ENCODE peak calls at places on chromosomes 16 and 17, in seven cellular contexts. One of them, this sample, is unnamed.
A peak's percentile ranks its signal among the peaks of the same experiment; 100 is the strongest.

GRCh38 chr17:39094607-39095308 is 56.7 kb downstream of the PLXDC1 start:
- DNase-seq in AG04450: no peak
- DNase-seq in activated CD4-positive, alpha-beta T cell treated with anti-CD3 and anti-CD28 coated beads, Interleukin-2, amount 50 U/mL, for 1 hour: peak; percentile 22
- DNase-seq in progenitor cell of endocrine pancreas: no peak
- DNase-seq in EL: no peak
- DNase-seq in neural progenitor cell: no peak
- DNase-seq in kidney: peak; percentile 80
- DNase-seq in this sample: no peak

GRCh38 chr17:33038740-33039139 is 47.1 kb downstream of the SPACA3 start:
- DNase-seq in AG04450: no peak
- DNase-seq in activated CD4-positive, alpha-beta T cell treated with anti-CD3 and anti-CD28 coated beads, Interleukin-2, amount 50 U/mL, for 1 hour: no peak
- DNase-seq in progenitor cell of endocrine pancreas: peak; percentile 60
- DNase-seq in EL: peak; percentile 39
- DNase-seq in neural progenitor cell: peak; percentile 85
- DNase-seq in kidney: no peak
- DNase-seq in this sample: no peak

GRCh38 chr16:23274968-23275367 is 27.1 kb upstream of the SCNN1B start:
- DNase-seq in AG04450: no peak
- DNase-seq in activated CD4-positive, alpha-beta T cell treated with anti-CD3 and anti-CD28 coated beads, Interleukin-2, amount 50 U/mL, for 1 hour: no peak
- DNase-seq in progenitor cell of endocrine pancreas: no peak
- DNase-seq in EL: no peak
- DNase-seq in neural progenitor cell: peak; percentile 19
- DNase-seq in kidney: no peak
- DNase-seq in this sample: no peak

GRCh38 chr17:7004398-7005253 is 7.8 kb upstream of the RNASEK start:
- DNase-seq in AG04450: no peak
- DNase-seq in activated CD4-positive, alpha-beta T cell treated with anti-CD3 and anti-CD28 coated beads, Interleukin-2, amount 50 U/mL, for 1 hour: no peak
- DNase-seq in progenitor cell of endocrine pancreas: no peak
- DNase-seq in EL: peak; percentile 65
- DNase-seq in neural progenitor cell: peak; percentile 78
- DNase-seq in kidney: no peak
- DNase-seq in this sample: no peak

GRCh38 chr16:51408357-51408756 is 257.3 kb upstream of the SALL1 start:
- DNase-seq in AG04450: no peak
- DNase-seq in activated CD4-positive, alpha-beta T cell treated with anti-CD3 and anti-CD28 coated beads, Interleukin-2, amount 50 U/mL, for 1 hour: no peak
- DNase-seq in progenitor cell of endocrine pancreas: no peak
- DNase-seq in EL: peak; percentile 31
- DNase-seq in neural progenitor cell: no peak
- DNase-seq in kidney: no peak
- DNase-seq in this sample: no peak

GRCh38 chr17:1865252-1866037 is 35.6 kb downstream of the RPA1 start:
- DNase-seq in AG04450: no peak
- DNase-seq in activated CD4-positive, alpha-beta T cell treated with anti-CD3 and anti-CD28 coated beads, Interleukin-2, amount 50 U/mL, for 1 hour: peak; percentile 47
- DNase-seq in progenitor cell of endocrine pancreas: no peak
- DNase-seq in EL: peak; percentile 41
- DNase-seq in neural progenitor cell: no peak
- DNase-seq in kidney: no peak
- DNase-seq in this sample: peak; percentile 46

GRCh38 chr17:8359769-8360168 is 16.7 kb downstream of the KRABD2 start:
- DNase-seq in AG04450: peak; percentile 81
- DNase-seq in activated CD4-positive, alpha-beta T cell treated with anti-CD3 and anti-CD28 coated beads, Interleukin-2, amount 50 U/mL, for 1 hour: no peak
- DNase-seq in progenitor cell of endocrine pancreas: no peak
- DNase-seq in EL: peak; percentile 83
- DNase-seq in neural progenitor cell: no peak
- DNase-seq in kidney: no peak
- DNase-seq in this sample: no peak

GRCh38 chr16:53504161-53504663 is 1.2 kb upstream of the AKTIP start:
- DNase-seq in AG04450: no peak
- DNase-seq in activated CD4-positive, alpha-beta T cell treated with anti-CD3 and anti-CD28 coated beads, Interleukin-2, amount 50 U/mL, for 1 hour: peak; percentile 28
- DNase-seq in progenitor cell of endocrine pancreas: peak; percentile 23
- DNase-seq in EL: peak; percentile 48
- DNase-seq in neural progenitor cell: peak; percentile 42
- DNase-seq in kidney: peak; percentile 89
- DNase-seq in this sample: peak; percentile 36

GRCh38 chr16:15434425-15435215 is at the start of gene BMERB1:
- DNase-seq in AG04450: no peak
- DNase-seq in activated CD4-positive, alpha-beta T cell treated with anti-CD3 and anti-CD28 coated beads, Interleukin-2, amount 50 U/mL, for 1 hour: peak; percentile 36
- DNase-seq in progenitor cell of endocrine pancreas: peak; percentile 45
- DNase-seq in EL: peak; percentile 68
- DNase-seq in neural progenitor cell: peak; percentile 92
- DNase-seq in kidney: peak; percentile 90
- DNase-seq in this sample: peak; percentile 59

GRCh38 chr16:49427771-49428170 is 54.2 kb downstream of the C16orf78 start:
- DNase-seq in AG04450: no peak
- DNase-seq in activated CD4-positive, alpha-beta T cell treated with anti-CD3 and anti-CD28 coated beads, Interleukin-2, amount 50 U/mL, for 1 hour: no peak
- DNase-seq in progenitor cell of endocrine pancreas: no peak
- DNase-seq in EL: no peak
- DNase-seq in neural progenitor cell: no peak
- DNase-seq in kidney: no peak
- DNase-seq in this sample: no peak

GRCh38 chr17:75535119-75535537 is 9.6 kb downstream of the LLGL2 start:
- DNase-seq in AG04450: no peak
- DNase-seq in activated CD4-positive, alpha-beta T cell treated with anti-CD3 and anti-CD28 coated beads, Interleukin-2, amount 50 U/mL, for 1 hour: peak; percentile 35
- DNase-seq in progenitor cell of endocrine pancreas: peak; percentile 52
- DNase-seq in EL: no peak
- DNase-seq in neural progenitor cell: peak; percentile 31
- DNase-seq in kidney: no peak
- DNase-seq in this sample: peak; percentile 53

GRCh38 chr16:57565461-57565860 is 23.0 kb downstream of the ADGRG5 start:
- DNase-seq in AG04450: no peak
- DNase-seq in activated CD4-positive, alpha-beta T cell treated with anti-CD3 and anti-CD28 coated beads, Interleukin-2, amount 50 U/mL, for 1 hour: no peak
- DNase-seq in progenitor cell of endocrine pancreas: no peak
- DNase-seq in EL: no peak
- DNase-seq in neural progenitor cell: no peak
- DNase-seq in kidney: no peak
- DNase-seq in this sample: no peak

GRCh38 chr17:14316131-14316854 is 15.4 kb downstream of the HS3ST3B1 start:
- DNase-seq in AG04450: no peak
- DNase-seq in activated CD4-positive, alpha-beta T cell treated with anti-CD3 and anti-CD28 coated beads, Interleukin-2, amount 50 U/mL, for 1 hour: no peak
- DNase-seq in progenitor cell of endocrine pancreas: no peak
- DNase-seq in EL: no peak
- DNase-seq in neural progenitor cell: peak; percentile 26
- DNase-seq in kidney: no peak
- DNase-seq in this sample: no peak

GRCh38 chr16:31199430-31200041 is 3.0 kb downstream of the PYCARD start:
- DNase-seq in AG04450: no peak
- DNase-seq in activated CD4-positive, alpha-beta T cell treated with anti-CD3 and anti-CD28 coated beads, Interleukin-2, amount 50 U/mL, for 1 hour: no peak
- DNase-seq in progenitor cell of endocrine pancreas: no peak
- DNase-seq in EL: no peak
- DNase-seq in neural progenitor cell: no peak
- DNase-seq in kidney: no peak
- DNase-seq in this sample: no peak

GRCh38 chr17:8109669-8110455 is 8.5 kb downstream of the ALOXE3 start:
- DNase-seq in AG04450: no peak
- DNase-seq in activated CD4-positive, alpha-beta T cell treated with anti-CD3 and anti-CD28 coated beads, Interleukin-2, amount 50 U/mL, for 1 hour: peak; percentile 84
- DNase-seq in progenitor cell of endocrine pancreas: peak; percentile 84
- DNase-seq in EL: peak; percentile 27
- DNase-seq in neural progenitor cell: peak; percentile 82
- DNase-seq in kidney: peak; percentile 86
- DNase-seq in this sample: peak; percentile 85

GRCh38 chr17:57406131-57406980 is 150.0 kb downstream of the MSI2 start:
- DNase-seq in AG04450: no peak
- DNase-seq in activated CD4-positive, alpha-beta T cell treated with anti-CD3 and anti-CD28 coated beads, Interleukin-2, amount 50 U/mL, for 1 hour: no peak
- DNase-seq in progenitor cell of endocrine pancreas: no peak
- DNase-seq in EL: no peak
- DNase-seq in neural progenitor cell: peak; percentile 97
- DNase-seq in kidney: peak; percentile 84
- DNase-seq in this sample: no peak

GRCh38 chr17:1241904-1242303 is 28.3 kb upstream of the BHLHA9 start:
- DNase-seq in AG04450: no peak
- DNase-seq in activated CD4-positive, alpha-beta T cell treated with anti-CD3 and anti-CD28 coated beads, Interleukin-2, amount 50 U/mL, for 1 hour: no peak
- DNase-seq in progenitor cell of endocrine pancreas: no peak
- DNase-seq in EL: no peak
- DNase-seq in neural progenitor cell: no peak
- DNase-seq in kidney: no peak
- DNase-seq in this sample: no peak

GRCh38 chr16:7351572-7351971 is 18.9 kb downstream of the RBFOX1 start:
- DNase-seq in AG04450: no peak
- DNase-seq in activated CD4-positive, alpha-beta T cell treated with anti-CD3 and anti-CD28 coated beads, Interleukin-2, amount 50 U/mL, for 1 hour: no peak
- DNase-seq in progenitor cell of endocrine pancreas: no peak
- DNase-seq in EL: no peak
- DNase-seq in neural progenitor cell: no peak
- DNase-seq in kidney: no peak
- DNase-seq in this sample: no peak

GRCh38 chr16:1823821-1824220 is 2.8 kb downstream of the HAGH start:
- DNase-seq in AG04450: peak; percentile 21
- DNase-seq in activated CD4-positive, alpha-beta T cell treated with anti-CD3 and anti-CD28 coated beads, Interleukin-2, amount 50 U/mL, for 1 hour: no peak
- DNase-seq in progenitor cell of endocrine pancreas: no peak
- DNase-seq in EL: peak; percentile 52
- DNase-seq in neural progenitor cell: peak; percentile 72
- DNase-seq in kidney: no peak
- DNase-seq in this sample: peak; percentile 55

GRCh38 chr16:84357191-84357651 is 11.1 kb upstream of the ATP2C2 start:
- DNase-seq in AG04450: no peak
- DNase-seq in activated CD4-positive, alpha-beta T cell treated with anti-CD3 and anti-CD28 coated beads, Interleukin-2, amount 50 U/mL, for 1 hour: no peak
- DNase-seq in progenitor cell of endocrine pancreas: no peak
- DNase-seq in EL: peak; percentile 56
- DNase-seq in neural progenitor cell: no peak
- DNase-seq in kidney: peak; percentile 32
- DNase-seq in this sample: no peak

GRCh38 chr16:88759245-88759975 is 25.6 kb downstream of the PIEZO1 start:
- DNase-seq in AG04450: no peak
- DNase-seq in activated CD4-positive, alpha-beta T cell treated with anti-CD3 and anti-CD28 coated beads, Interleukin-2, amount 50 U/mL, for 1 hour: peak; percentile 62
- DNase-seq in progenitor cell of endocrine pancreas: no peak
- DNase-seq in EL: no peak
- DNase-seq in neural progenitor cell: peak; percentile 79
- DNase-seq in kidney: no peak
- DNase-seq in this sample: peak; percentile 55

GRCh38 chr17:81097134-81097942 is 62.4 kb downstream of the BAIAP2 start:
- DNase-seq in AG04450: peak; percentile 63
- DNase-seq in activated CD4-positive, alpha-beta T cell treated with anti-CD3 and anti-CD28 coated beads, Interleukin-2, amount 50 U/mL, for 1 hour: peak; percentile 47
- DNase-seq in progenitor cell of endocrine pancreas: peak; percentile 43
- DNase-seq in EL: peak; percentile 84
- DNase-seq in neural progenitor cell: peak; percentile 92
- DNase-seq in kidney: peak; percentile 93
- DNase-seq in this sample: peak; percentile 74

GRCh38 chr17:69723741-69724140 is 309.2 kb downstream of the MAP2K6 start:
- DNase-seq in AG04450: no peak
- DNase-seq in activated CD4-positive, alpha-beta T cell treated with anti-CD3 and anti-CD28 coated beads, Interleukin-2, amount 50 U/mL, for 1 hour: no peak
- DNase-seq in progenitor cell of endocrine pancreas: no peak
- DNase-seq in EL: no peak
- DNase-seq in neural progenitor cell: peak; percentile 7
- DNase-seq in kidney: no peak
- DNase-seq in this sample: no peak

GRCh38 chr17:44557653-44558285 is 485 bp downstream of the FZD2 start:
- DNase-seq in AG04450: no peak
- DNase-seq in activated CD4-positive, alpha-beta T cell treated with anti-CD3 and anti-CD28 coated beads, Interleukin-2, amount 50 U/mL, for 1 hour: peak; percentile 16
- DNase-seq in progenitor cell of endocrine pancreas: no peak
- DNase-seq in EL: peak; percentile 66
- DNase-seq in neural progenitor cell: peak; percentile 79
- DNase-seq in kidney: peak; percentile 82
- DNase-seq in this sample: peak; percentile 36

GRCh38 chr17:58692239-58693055 is at the start of gene RAD51C:
- DNase-seq in AG04450: peak; percentile 56
- DNase-seq in activated CD4-positive, alpha-beta T cell treated with anti-CD3 and anti-CD28 coated beads, Interleukin-2, amount 50 U/mL, for 1 hour: peak; percentile 82
- DNase-seq in progenitor cell of endocrine pancreas: peak; percentile 51
- DNase-seq in EL: peak; percentile 86
- DNase-seq in neural progenitor cell: peak; percentile 69
- DNase-seq in kidney: peak; percentile 95
- DNase-seq in this sample: peak; percentile 85

GRCh38 chr16:28621756-28622155 is 11.9 kb upstream of the SULT1A1 start:
- DNase-seq in AG04450: no peak
- DNase-seq in activated CD4-positive, alpha-beta T cell treated with anti-CD3 and anti-CD28 coated beads, Interleukin-2, amount 50 U/mL, for 1 hour: no peak
- DNase-seq in progenitor cell of endocrine pancreas: no peak
- DNase-seq in EL: no peak
- DNase-seq in neural progenitor cell: no peak
- DNase-seq in kidney: no peak
- DNase-seq in this sample: no peak

GRCh38 chr17:42135664-42136653 is 13.4 kb downstream of the HSPB9 start:
- DNase-seq in AG04450: no peak
- DNase-seq in activated CD4-positive, alpha-beta T cell treated with anti-CD3 and anti-CD28 coated beads, Interleukin-2, amount 50 U/mL, for 1 hour: no peak
- DNase-seq in progenitor cell of endocrine pancreas: peak; percentile 34
- DNase-seq in EL: peak; percentile 66
- DNase-seq in neural progenitor cell: no peak
- DNase-seq in kidney: peak; percentile 93
- DNase-seq in this sample: peak; percentile 91

GRCh38 chr17:33964344-33964979 is 290.6 kb upstream of the CCL2 start:
- DNase-seq in AG04450: no peak
- DNase-seq in activated CD4-positive, alpha-beta T cell treated with anti-CD3 and anti-CD28 coated beads, Interleukin-2, amount 50 U/mL, for 1 hour: no peak
- DNase-seq in progenitor cell of endocrine pancreas: no peak
- DNase-seq in EL: no peak
- DNase-seq in neural progenitor cell: no peak
- DNase-seq in kidney: no peak
- DNase-seq in this sample: no peak

GRCh38 chr17:78357177-78357586 is 2.7 kb downstream of the SOCS3 start:
- DNase-seq in AG04450: no peak
- DNase-seq in activated CD4-positive, alpha-beta T cell treated with anti-CD3 and anti-CD28 coated beads, Interleukin-2, amount 50 U/mL, for 1 hour: no peak
- DNase-seq in progenitor cell of endocrine pancreas: no peak
- DNase-seq in EL: peak; percentile 94
- DNase-seq in neural progenitor cell: no peak
- DNase-seq in kidney: peak; percentile 89
- DNase-seq in this sample: no peak

GRCh38 chr16:17301593-17302135 is 169.1 kb downstream of the XYLT1 start:
- DNase-seq in AG04450: no peak
- DNase-seq in activated CD4-positive, alpha-beta T cell treated with anti-CD3 and anti-CD28 coated beads, Interleukin-2, amount 50 U/mL, for 1 hour: no peak
- DNase-seq in progenitor cell of endocrine pancreas: no peak
- DNase-seq in EL: no peak
- DNase-seq in neural progenitor cell: no peak
- DNase-seq in kidney: no peak
- DNase-seq in this sample: peak; percentile 29

GRCh38 chr17:63477471-63478440 is 895 bp downstream of the ACE start:
- DNase-seq in AG04450: no peak
- DNase-seq in activated CD4-positive, alpha-beta T cell treated with anti-CD3 and anti-CD28 coated beads, Interleukin-2, amount 50 U/mL, for 1 hour: no peak
- DNase-seq in progenitor cell of endocrine pancreas: no peak
- DNase-seq in EL: no peak
- DNase-seq in neural progenitor cell: no peak
- DNase-seq in kidney: no peak
- DNase-seq in this sample: no peak

GRCh38 chr16:80258407-80258806 is 282.4 kb upstream of the DYNLRB2 start:
- DNase-seq in AG04450: no peak
- DNase-seq in activated CD4-positive, alpha-beta T cell treated with anti-CD3 and anti-CD28 coated beads, Interleukin-2, amount 50 U/mL, for 1 hour: no peak
- DNase-seq in progenitor cell of endocrine pancreas: no peak
- DNase-seq in EL: no peak
- DNase-seq in neural progenitor cell: no peak
- DNase-seq in kidney: no peak
- DNase-seq in this sample: no peak

GRCh38 chr16:80174416-80174815 is 366.4 kb upstream of the DYNLRB2 start:
- DNase-seq in AG04450: peak; percentile 74
- DNase-seq in activated CD4-positive, alpha-beta T cell treated with anti-CD3 and anti-CD28 coated beads, Interleukin-2, amount 50 U/mL, for 1 hour: no peak
- DNase-seq in progenitor cell of endocrine pancreas: no peak
- DNase-seq in EL: peak; percentile 91
- DNase-seq in neural progenitor cell: no peak
- DNase-seq in kidney: no peak
- DNase-seq in this sample: no peak

GRCh38 chr17:66114609-66115008 is 77.3 kb downstream of the CEP112 start:
- DNase-seq in AG04450: no peak
- DNase-seq in activated CD4-positive, alpha-beta T cell treated with anti-CD3 and anti-CD28 coated beads, Interleukin-2, amount 50 U/mL, for 1 hour: no peak
- DNase-seq in progenitor cell of endocrine pancreas: no peak
- DNase-seq in EL: no peak
- DNase-seq in neural progenitor cell: no peak
- DNase-seq in kidney: no peak
- DNase-seq in this sample: no peak

GRCh38 chr17:29166507-29166887 is 13.7 kb downstream of the MYO18A start:
- DNase-seq in AG04450: no peak
- DNase-seq in activated CD4-positive, alpha-beta T cell treated with anti-CD3 and anti-CD28 coated beads, Interleukin-2, amount 50 U/mL, for 1 hour: no peak
- DNase-seq in progenitor cell of endocrine pancreas: no peak
- DNase-seq in EL: no peak
- DNase-seq in neural progenitor cell: no peak
- DNase-seq in kidney: no peak
- DNase-seq in this sample: no peak

GRCh38 chr17:67801626-67802175 is 23.6 kb upstream of the BPTF start:
- DNase-seq in AG04450: no peak
- DNase-seq in activated CD4-positive, alpha-beta T cell treated with anti-CD3 and anti-CD28 coated beads, Interleukin-2, amount 50 U/mL, for 1 hour: no peak
- DNase-seq in progenitor cell of endocrine pancreas: no peak
- DNase-seq in EL: no peak
- DNase-seq in neural progenitor cell: no peak
- DNase-seq in kidney: no peak
- DNase-seq in this sample: no peak

GRCh38 chr17:14098246-14098645 is 28.9 kb downstream of the COX10 start:
- DNase-seq in AG04450: no peak
- DNase-seq in activated CD4-positive, alpha-beta T cell treated with anti-CD3 and anti-CD28 coated beads, Interleukin-2, amount 50 U/mL, for 1 hour: no peak
- DNase-seq in progenitor cell of endocrine pancreas: no peak
- DNase-seq in EL: no peak
- DNase-seq in neural progenitor cell: no peak
- DNase-seq in kidney: no peak
- DNase-seq in this sample: no peak

GRCh38 chr17:42422958-42423712 is at the start of gene CAVIN1:
- DNase-seq in AG04450: peak; percentile 97
- DNase-seq in activated CD4-positive, alpha-beta T cell treated with anti-CD3 and anti-CD28 coated beads, Interleukin-2, amount 50 U/mL, for 1 hour: no peak
- DNase-seq in progenitor cell of endocrine pancreas: peak; percentile 28
- DNase-seq in EL: peak; percentile 99
- DNase-seq in neural progenitor cell: peak; percentile 98
- DNase-seq in kidney: peak; percentile 99
- DNase-seq in this sample: peak; percentile 92

This sample was measured in stomach.